ENCODE peak calls at places on chromosomes 6 and 20, in eight cellular contexts. T, A, L, U, Y, G, B and N are unnamed samples.

GRCh38 chr6:2666906-2667575 is 83.7 kb downstream of the MYLK4 start:
- DNase-seq in U (no peak), A (no peak), Y (no peak), B (no peak), G (no peak), L (no peak), T (no peak), N (no peak)

GRCh38 chr6:715709-716450 is 22.9 kb upstream of the EXOC2 start:
- DNase-seq in Y (no peak), B (no peak), T (no peak), A (no peak), U (no peak), L (no peak), G (no peak), N (no peak)

GRCh38 chr20:43947316-43947710 is 32.7 kb downstream of the TOX2 start:
- DNase-seq in Y (no peak), U (no peak), B (no peak), A (no peak), T (no peak), G (no peak), L (peak), N (no peak)

GRCh38 chr6:154721460-154721859 is 11.8 kb upstream of the SCAF8 start:
- DNase-seq in T (no peak), G (no peak), B (no peak), A (no peak), U (no peak), Y (no peak), L (peak), N (no peak)

GRCh38 chr6:125598422-125598821 is 151.0 kb upstream of the HEY2 start:
- DNase-seq in B (no peak), U (no peak), Y (peak), L (peak), T (peak), A (no peak), G (no peak), N (no peak)

GRCh38 chr6:144104898-144105487 is 9.6 kb upstream of the SF3B5 start:
- DNase-seq in G (peak), Y (no peak), T (peak), L (peak), U (peak), A (no peak), B (peak), N (peak)

GRCh38 chr6:74073429-74073828 is 377.4 kb downstream of the CD109 start:
- DNase-seq in A (no peak), Y (no peak), G (peak), B (no peak), T (no peak), L (peak), U (no peak), N (no peak)

GRCh38 chr20:1500496-1500895 is 9.3 kb upstream of the SIRPB2 start:
- DNase-seq in Y (no peak), A (peak), L (no peak), G (no peak), U (no peak), T (no peak), B (no peak), N (no peak)

GRCh38 chr20:63071541-63072181 is 64.9 kb upstream of the BHLHE23 start:
- DNase-seq in B (peak), L (peak), G (no peak), T (no peak), Y (peak), A (peak), U (peak), N (peak)

GRCh38 chr20:2872304-2873009 is 824 bp upstream of the PTPRA start:
- DNase-seq in U (no peak), A (peak), T (peak), G (peak), B (peak), L (peak), Y (peak), N (peak)

GRCh38 chr6:28648878-28649375 is 123.2 kb downstream of the GPX5 start:
- DNase-seq in T (no peak), U (no peak), L (peak), G (no peak), A (no peak), Y (no peak), B (no peak), N (peak)

GRCh38 chr6:113859349-113860164 is 2.4 kb downstream of the MARCKS start:
- DNase-seq in L (peak), G (peak), B (peak), U (no peak), A (peak), Y (peak), T (no peak), N (peak)

GRCh38 chr6:28880894-28881780 is 42.6 kb downstream of the TRIM27 start:
- DNase-seq in G (peak), A (peak), L (peak), T (peak), Y (no peak), U (no peak), B (peak), N (no peak)

GRCh38 chr6:144882425-144882824 is 597.3 kb downstream of the UTRN start:
- DNase-seq in U (no peak), T (no peak), L (no peak), A (no peak), B (no peak), Y (no peak), G (no peak), N (no peak)

GRCh38 chr20:48180039-48180438 is 394.8 kb upstream of the SULF2 start:
- DNase-seq in T (no peak), U (no peak), A (no peak), Y (no peak), B (no peak), L (peak), G (no peak), N (no peak)

GRCh38 chr6:35592178-35592577 is 79.5 kb upstream of the TULP1 start:
- DNase-seq in L (no peak), A (no peak), T (no peak), G (no peak), U (no peak), Y (no peak), B (no peak), N (no peak)

GRCh38 chr6:44487611-44488010 is 100.1 kb downstream of the CDC5L start:
- DNase-seq in U (no peak), A (no peak), T (no peak), B (no peak), L (no peak), Y (no peak), G (no peak), N (no peak)

GRCh38 chr6:137272403-137272802 is 53.2 kb upstream of the IFNGR1 start:
- DNase-seq in A (no peak), L (peak), B (no peak), Y (no peak), T (no peak), U (no peak), G (no peak), N (no peak)

GRCh38 chr6:47256361-47256760 is 53.3 kb downstream of the TNFRSF21 start:
- DNase-seq in G (no peak), Y (no peak), T (no peak), L (peak), A (no peak), B (no peak), U (no peak), N (no peak)